ENCODE peak calls at places on chromosome 13, in eight cellular contexts. One of them, this sample, is unnamed.

GRCh38 chr13:113152894-113153809 is 5.3 kb upstream of the PROZ start:
- DNase-seq in AG08395: peak
- DNase-seq in hippocampal formation: no peak
- DNase-seq in upper lobe of right lung: peak
- DNase-seq in caudate nucleus: peak
- DNase-seq in right atrium auricular region: peak
- DNase-seq in H1: no peak
- DNase-seq in NCI-H1417: no peak
- DNase-seq in this sample: no peak

GRCh38 chr13:36130168-36130541 is 1.0 kb downstream of the DCLK1 start:
- DNase-seq in right atrium auricular region: no peak
- DNase-seq in H1: no peak
- DNase-seq in AG08395: no peak
- DNase-seq in upper lobe of right lung: no peak
- DNase-seq in caudate nucleus: no peak
- DNase-seq in NCI-H1417: peak
- DNase-seq in hippocampal formation: no peak
- DNase-seq in this sample: no peak

GRCh38 chr13:38763446-38764381 is 76.8 kb downstream of the FREM2 start:
- DNase-seq in AG08395: peak
- DNase-seq in upper lobe of right lung: no peak
- DNase-seq in hippocampal formation: peak
- DNase-seq in H1: peak
- DNase-seq in caudate nucleus: peak
- DNase-seq in right atrium auricular region: no peak
- DNase-seq in NCI-H1417: peak
- DNase-seq in this sample: no peak

GRCh38 chr13:22432690-22433089 is 748.1 kb upstream of the SGCG start:
- DNase-seq in NCI-H1417: no peak
- DNase-seq in caudate nucleus: no peak
- DNase-seq in upper lobe of right lung: no peak
- DNase-seq in hippocampal formation: no peak
- DNase-seq in AG08395: no peak
- DNase-seq in right atrium auricular region: no peak
- DNase-seq in H1: no peak
- DNase-seq in this sample: no peak

GRCh38 chr13:46983881-46984280 is 87.0 kb upstream of the HTR2A start:
- DNase-seq in NCI-H1417: no peak
- DNase-seq in caudate nucleus: no peak
- DNase-seq in hippocampal formation: no peak
- DNase-seq in upper lobe of right lung: no peak
- DNase-seq in AG08395: no peak
- DNase-seq in H1: no peak
- DNase-seq in right atrium auricular region: no peak
- DNase-seq in this sample: no peak

GRCh38 chr13:114035583-114036501 is 62.0 kb upstream of the C13orf46 start:
- DNase-seq in upper lobe of right lung: no peak
- DNase-seq in caudate nucleus: peak
- DNase-seq in hippocampal formation: peak
- DNase-seq in NCI-H1417: no peak
- DNase-seq in H1: no peak
- DNase-seq in AG08395: peak
- DNase-seq in right atrium auricular region: peak
- DNase-seq in this sample: no peak

GRCh38 chr13:96072392-96072791 is 17.5 kb upstream of the HS6ST3 start:
- DNase-seq in NCI-H1417: no peak
- DNase-seq in upper lobe of right lung: no peak
- DNase-seq in hippocampal formation: no peak
- DNase-seq in caudate nucleus: no peak
- DNase-seq in right atrium auricular region: no peak
- DNase-seq in H1: no peak
- DNase-seq in AG08395: no peak
- DNase-seq in this sample: no peak

GRCh38 chr13:92649140-92649813 is 577.3 kb upstream of the GPC6 start:
- DNase-seq in hippocampal formation: no peak
- DNase-seq in AG08395: no peak
- DNase-seq in H1: no peak
- DNase-seq in right atrium auricular region: no peak
- DNase-seq in caudate nucleus: no peak
- DNase-seq in NCI-H1417: no peak
- DNase-seq in upper lobe of right lung: no peak
- DNase-seq in this sample: no peak

GRCh38 chr13:101383595-101383994 is 32.7 kb downstream of the NALCN start:
- DNase-seq in caudate nucleus: no peak
- DNase-seq in AG08395: no peak
- DNase-seq in right atrium auricular region: no peak
- DNase-seq in H1: no peak
- DNase-seq in upper lobe of right lung: no peak
- DNase-seq in hippocampal formation: no peak
- DNase-seq in NCI-H1417: no peak
- DNase-seq in this sample: no peak

GRCh38 chr13:113889467-113889866 is 25.6 kb upstream of the GAS6 start:
- DNase-seq in right atrium auricular region: peak
- DNase-seq in caudate nucleus: no peak
- DNase-seq in H1: no peak
- DNase-seq in upper lobe of right lung: no peak
- DNase-seq in hippocampal formation: no peak
- DNase-seq in NCI-H1417: no peak
- DNase-seq in AG08395: no peak
- DNase-seq in this sample: no peak

GRCh38 chr13:65892859-65893258 is 1337.3 kb downstream of the PCDH9 start:
- DNase-seq in NCI-H1417: no peak
- DNase-seq in upper lobe of right lung: no peak
- DNase-seq in caudate nucleus: no peak
- DNase-seq in hippocampal formation: no peak
- DNase-seq in AG08395: no peak
- DNase-seq in H1: no peak
- DNase-seq in right atrium auricular region: no peak
- DNase-seq in this sample: no peak

GRCh38 chr13:24511019-24511823 is 1.4 kb downstream of the PARP4 start:
- DNase-seq in hippocampal formation: peak
- DNase-seq in caudate nucleus: no peak
- DNase-seq in H1: no peak
- DNase-seq in AG08395: peak
- DNase-seq in upper lobe of right lung: no peak
- DNase-seq in right atrium auricular region: no peak
- DNase-seq in NCI-H1417: peak
- DNase-seq in this sample: no peak

GRCh38 chr13:114279770-114280169 is 1.6 kb upstream of the UPF3A start:
- DNase-seq in NCI-H1417: no peak
- DNase-seq in right atrium auricular region: no peak
- DNase-seq in H1: no peak
- DNase-seq in caudate nucleus: no peak
- DNase-seq in AG08395: no peak
- DNase-seq in upper lobe of right lung: no peak
- DNase-seq in hippocampal formation: no peak
- DNase-seq in this sample: no peak

GRCh38 chr13:26327905-26328304 is 74.0 kb downstream of the CDK8 start:
- DNase-seq in upper lobe of right lung: no peak
- DNase-seq in hippocampal formation: no peak
- DNase-seq in NCI-H1417: no peak
- DNase-seq in H1: no peak
- DNase-seq in right atrium auricular region: no peak
- DNase-seq in AG08395: no peak
- DNase-seq in caudate nucleus: no peak
- DNase-seq in this sample: no peak

GRCh38 chr13:52983836-52984235 is 44.8 kb upstream of the OLFM4 start:
- DNase-seq in AG08395: no peak
- DNase-seq in H1: no peak
- DNase-seq in upper lobe of right lung: no peak
- DNase-seq in caudate nucleus: no peak
- DNase-seq in right atrium auricular region: no peak
- DNase-seq in hippocampal formation: no peak
- DNase-seq in NCI-H1417: no peak
- DNase-seq in this sample: no peak

This sample was measured in activated T-helper 1 cell treated with Interleukin-2 at 50 U/mL for 16 hours.